ENCODE peak calls at places on chromosomes 12 and 14, in four cellular contexts. I is stimulated activated CD8-positive, alpha-beta memory T cell treated with anti-CD3 and anti-CD28 coated beads, Interleukin-7, amount 100 ng/mL, for 1 hour; A is stomach; Y is WTC11. E is an unnamed sample.

GRCh38 chr12:121467638-121468403 is 67.9 kb downstream of the RNF34 start:
- DNase-seq in I (no peak), A (no peak), Y (peak), E (no peak)

GRCh38 chr12:110247340-110248095 is 33.5 kb upstream of the ATP2A2 start:
- DNase-seq in I (no peak), A (peak), Y (no peak), E (no peak)

GRCh38 chr12:108582509-108582908 is 15.4 kb downstream of the TMEM119 start:
- DNase-seq in I (no peak), A (no peak), Y (no peak), E (no peak)

GRCh38 chr14:76348898-76349297 is 27.0 kb upstream of the ESRRB start:
- DNase-seq in I (no peak), A (no peak), Y (no peak), E (peak)

GRCh38 chr12:532908-533565 is 73.3 kb downstream of the B4GALNT3 start:
- DNase-seq in I (no peak), A (no peak), Y (no peak), E (peak)

GRCh38 chr14:99595034-99595433 is 9.0 kb downstream of the CCDC85C start:
- DNase-seq in I (no peak), A (no peak), Y (no peak), E (no peak)

GRCh38 chr12:31204995-31205582 is 120.9 kb downstream of the SINHCAF start:
- DNase-seq in I (no peak), A (no peak), Y (no peak), E (peak)

GRCh38 chr14:54582334-54582733 is 15.4 kb downstream of the SAMD4A start:
- DNase-seq in I (no peak), A (no peak), Y (no peak), E (no peak)

GRCh38 chr12:120693848-120694247 is 6.9 kb downstream of the MLEC start:
- DNase-seq in I (no peak), A (no peak), Y (no peak), E (no peak)

GRCh38 chr14:66662374-66662773 is 154.4 kb downstream of the GPHN start:
- DNase-seq in I (no peak), A (no peak), Y (peak), E (no peak)

GRCh38 chr14:20657216-20658211 is 16.0 kb upstream of the OR6S1 start:
- DNase-seq in I (no peak), A (no peak), Y (peak), E (no peak)

GRCh38 chr12:52508211-52508610 is 12.0 kb downstream of the KRT5 start:
- DNase-seq in I (no peak), A (no peak), Y (no peak), E (no peak)

GRCh38 chr12:47803196-47803875 is 16.4 kb downstream of the HDAC7 start:
- DNase-seq in I (no peak), A (no peak), Y (no peak), E (no peak)

GRCh38 chr12:27667540-27667939 is 28.7 kb upstream of the REP15 start:
- DNase-seq in I (no peak), A (no peak), Y (no peak), E (peak)

GRCh38 chr12:120261951-120262851 is 3.3 kb downstream of the PXN start:
- DNase-seq in I (no peak), A (no peak), Y (no peak), E (no peak)

GRCh38 chr12:23525450-23526072 is 423.9 kb downstream of the SOX5 start:
- DNase-seq in I (no peak), A (no peak), Y (no peak), E (peak)

GRCh38 chr12:78376257-78376656 is 488.3 kb upstream of the SYT1 start:
- DNase-seq in I (no peak), A (no peak), Y (no peak), E (no peak)

GRCh38 chr12:69476276-69477017 is 6.3 kb downstream of the FRS2 start:
- DNase-seq in I (no peak), A (no peak), Y (no peak), E (no peak)

GRCh38 chr12:55720071-55720564 is at the start of gene RDH5:
- DNase-seq in I (no peak), A (peak), Y (no peak), E (peak)

GRCh38 chr14:32020882-32021281 is 56.2 kb upstream of the ARHGAP5 start:
- DNase-seq in I (no peak), A (no peak), Y (no peak), E (no peak)

GRCh38 chr12:62841841-62842240 is 93.1 kb downstream of the PPM1H start:
- DNase-seq in I (no peak), A (peak), Y (no peak), E (no peak)

GRCh38 chr12:90366286-90366685 is 588.7 kb downstream of the CCER1 start:
- DNase-seq in I (no peak), A (no peak), Y (no peak), E (peak)

GRCh38 chr14:67583711-67584644 is 16.1 kb downstream of the PIGH start:
- DNase-seq in I (no peak), A (peak), Y (peak), E (peak)

GRCh38 chr12:33223956-33224355 is 215.7 kb downstream of the SYT10 start:
- DNase-seq in I (no peak), A (no peak), Y (no peak), E (no peak)

GRCh38 chr14:104462651-104463630 is 116.6 kb upstream of the C14orf180 start:
- DNase-seq in I (no peak), A (no peak), Y (no peak), E (no peak)

GRCh38 chr14:95901014-95901413 is 24.4 kb downstream of the TUNAR start:
- DNase-seq in I (no peak), A (no peak), Y (no peak), E (peak)

GRCh38 chr12:38838211-38838850 is 67.1 kb downstream of the CPNE8 start:
- DNase-seq in I (no peak), A (no peak), Y (no peak), E (no peak)